ENCODE peak calls at places on chromosome 13, in six cellular contexts. B, V, G, T, H and C are unnamed samples.

GRCh38 chr13:51600703-51601102 is 16.4 kb downstream of the WDFY2 start:
- DNase-seq in B (no peak), V (no peak), G (no peak), T (no peak), H (no peak), C (no peak)

GRCh38 chr13:22487932-22488331 is 692.8 kb upstream of the SGCG start:
- DNase-seq in B (no peak), V (no peak), G (no peak), T (no peak), H (no peak), C (no peak)

GRCh38 chr13:73767191-73767741 is 366.9 kb downstream of the KLF12 start:
- DNase-seq in B (no peak), V (no peak), G (no peak), T (no peak), H (peak; percentile 20), C (no peak)

GRCh38 chr13:40087021-40088002 is 431.9 kb downstream of the COG6 start:
- DNase-seq in B (no peak), V (no peak), G (no peak), T (no peak), H (peak; percentile 56), C (no peak)

GRCh38 chr13:26558912-26559485 is 1.5 kb downstream of the WASF3 start:
- DNase-seq in B (no peak), V (no peak), G (no peak), T (no peak), H (peak; percentile 88), C (no peak)

GRCh38 chr13:28067526-28067925 is 32.9 kb downstream of the FLT3 start:
- DNase-seq in B (no peak), V (no peak), G (no peak), T (no peak), H (no peak), C (no peak)

GRCh38 chr13:75481176-75482069 is 546 bp downstream of the TBC1D4 start:
- DNase-seq in B (peak; percentile 78), V (no peak), G (no peak), T (peak; percentile 86), H (no peak), C (no peak)

GRCh38 chr13:114161644-114162532 is 17.2 kb upstream of the CFAP97D2 start:
- DNase-seq in B (no peak), V (no peak), G (no peak), T (no peak), H (peak; percentile 63), C (no peak)

GRCh38 chr13:45446181-45446580 is 18.6 kb upstream of the COG3 start:
- DNase-seq in B (no peak), V (no peak), G (no peak), T (no peak), H (no peak), C (no peak)

GRCh38 chr13:42832341-42833153 is 51.2 kb downstream of the FAM216B start:
- DNase-seq in B (no peak), V (no peak), G (no peak), T (no peak), H (peak; percentile 20), C (no peak)

GRCh38 chr13:113883921-113884804 is 20.3 kb upstream of the GAS6 start:
- DNase-seq in B (no peak), V (no peak), G (no peak), T (no peak), H (no peak), C (no peak)

GRCh38 chr13:106594986-106595385 is 27.0 kb upstream of the ARGLU1 start:
- DNase-seq in B (no peak), V (no peak), G (no peak), T (no peak), H (no peak), C (no peak)

GRCh38 chr13:49536144-49536873 is 40.6 kb downstream of the PHF11 start:
- DNase-seq in B (no peak), V (no peak), G (no peak), T (no peak), H (no peak), C (no peak)

GRCh38 chr13:114027046-114027760 is 53.3 kb upstream of the C13orf46 start:
- DNase-seq in B (no peak), V (no peak), G (no peak), T (no peak), H (no peak), C (no peak)

GRCh38 chr13:98325724-98326123 is 148.7 kb upstream of the RNF113B start:
- DNase-seq in B (no peak), V (no peak), G (no peak), T (no peak), H (no peak), C (no peak)

GRCh38 chr13:44449999-44450821 is 76.6 kb downstream of the SERP2 start:
- DNase-seq in B (no peak), V (no peak), G (no peak), T (no peak), H (peak; percentile 42), C (no peak)

GRCh38 chr13:74052402-74052928 is 81.7 kb downstream of the KLF12 start:
- DNase-seq in B (no peak), V (no peak), G (no peak), T (no peak), H (peak; percentile 13), C (no peak)

GRCh38 chr13:26618726-26619125 is 61.2 kb downstream of the WASF3 start:
- DNase-seq in B (no peak), V (no peak), G (no peak), T (no peak), H (no peak), C (no peak)

GRCh38 chr13:92355213-92355612 is 871.4 kb upstream of the GPC6 start:
- DNase-seq in B (peak; percentile 20), V (no peak), G (no peak), T (no peak), H (peak; percentile 10), C (no peak)

GRCh38 chr13:78015782-78016181 is 97.2 kb upstream of the EDNRB start:
- DNase-seq in B (no peak), V (no peak), G (no peak), T (no peak), H (no peak), C (no peak)

GRCh38 chr13:112968380-112968909 is 569 bp upstream of the MCF2L start:
- DNase-seq in B (peak; percentile 82), V (no peak), G (no peak), T (no peak), H (no peak), C (peak; percentile 73)

GRCh38 chr13:104460553-104460952 is 1394.3 kb upstream of the SLC10A2 start:
- DNase-seq in B (no peak), V (no peak), G (no peak), T (no peak), H (no peak), C (no peak)

GRCh38 chr13:32278456-32278855 is 36.7 kb downstream of the ZAR1L start:
- DNase-seq in B (no peak), V (no peak), G (no peak), T (no peak), H (no peak), C (no peak)

GRCh38 chr13:39811696-39812095 is 156.2 kb downstream of the COG6 start:
- DNase-seq in B (no peak), V (no peak), G (no peak), T (no peak), H (no peak), C (no peak)

GRCh38 chr13:42377640-42378382 is 105.9 kb downstream of the AKAP11 start:
- DNase-seq in B (no peak), V (no peak), G (peak; percentile 100), T (no peak), H (no peak), C (no peak)

GRCh38 chr13:46613409-46614049 is 60.6 kb downstream of the LRCH1 start:
- DNase-seq in B (no peak), V (no peak), G (no peak), T (no peak), H (no peak), C (no peak)

GRCh38 chr13:79237981-79238380 is 168.1 kb downstream of the RBM26 start:
- DNase-seq in B (no peak), V (no peak), G (no peak), T (no peak), H (no peak), C (no peak)

GRCh38 chr13:64505511-64505910 is 2724.6 kb downstream of the PCDH9 start:
- DNase-seq in B (no peak), V (no peak), G (no peak), T (no peak), H (no peak), C (no peak)

DNA sequence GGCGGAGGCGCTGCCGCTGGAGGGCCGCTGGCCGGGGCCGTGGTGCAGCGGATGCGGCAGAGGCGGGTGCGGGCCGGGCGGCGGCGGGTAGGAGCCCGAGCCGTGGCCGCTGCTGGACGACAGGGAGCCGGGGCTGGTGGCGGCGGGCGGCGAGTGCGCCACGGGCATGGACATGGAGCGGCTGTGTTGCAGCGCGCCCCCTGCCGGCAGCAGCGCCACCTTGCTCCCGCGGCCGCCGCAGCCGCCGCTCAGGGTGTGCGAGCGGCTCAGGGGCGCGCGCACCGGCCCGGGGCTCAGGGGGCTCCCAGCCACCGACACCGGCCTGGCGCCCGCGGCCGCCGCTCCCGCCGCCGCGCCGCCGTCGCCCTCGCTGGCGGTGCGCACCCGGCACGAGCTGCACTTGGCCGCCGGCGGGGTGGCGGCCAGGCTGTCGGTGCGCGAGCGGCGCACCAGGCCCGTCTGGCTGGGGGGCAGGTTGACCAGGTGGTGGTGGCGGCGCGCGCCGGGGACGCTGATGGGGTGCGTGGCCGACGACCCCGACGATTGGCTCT is 1.7 kb downstream of the IRS2 start:
- DNase-seq in B (peak; percentile 88), V (no peak), G (no peak), T (peak; percentile 89), H (no peak), C (no peak)
- TF ChIP-seq JUND in B (no peak), V (no peak), G (no peak), T (no peak), H (no peak), C (no peak)

GRCh38 chr13:47671762-47672161 is 329.3 kb downstream of the SUCLA2 start:
- DNase-seq in B (no peak), V (no peak), G (no peak), T (no peak), H (no peak), C (no peak)

GRCh38 chr13:47675871-47676270 is 325.2 kb downstream of the SUCLA2 start:
- DNase-seq in B (no peak), V (no peak), G (no peak), T (no peak), H (no peak), C (no peak)

GRCh38 chr13:47678201-47678963 is 322.7 kb downstream of the SUCLA2 start:
- DNase-seq in B (no peak), V (no peak), G (no peak), T (no peak), H (no peak), C (no peak)

GRCh38 chr13:47672245-47672975 is 328.7 kb downstream of the SUCLA2 start:
- DNase-seq in B (peak; percentile 39), V (no peak), G (no peak), T (no peak), H (no peak), C (no peak)

GRCh38 chr13:47672982-47673670 is 327.9 kb downstream of the SUCLA2 start:
- DNase-seq in B (peak; percentile 1), V (no peak), G (no peak), T (no peak), H (no peak), C (no peak)
- TF ChIP-seq JUND in B (peak; percentile 64), V (no peak), G (no peak), T (no peak), H (no peak), C (no peak)

GRCh38 chr13:36259361-36260137 is 38.1 kb downstream of the CCDC169 start:
- DNase-seq in B (no peak), V (no peak), G (no peak), T (no peak), H (no peak), C (no peak)
- TF ChIP-seq JUND in B (no peak), V (no peak), G (no peak), T (no peak), H (no peak), C (no peak)

GRCh38 chr13:80798576-80799133 is 457.7 kb upstream of the SPRY2 start:
- DNase-seq in B (no peak), V (no peak), G (no peak), T (no peak), H (no peak), C (no peak)
- TF ChIP-seq JUND in B (no peak), V (no peak), G (no peak), T (no peak), H (no peak), C (no peak)